ENCODE peak calls at places on chromosomes 1 and 21, in six cellular contexts. C is stimulated activated CD8-positive, alpha-beta memory T cell treated with anti-CD3 and anti-CD28 coated beads, Interleukin-2, amount 100 ng/mL, for 1 hour; N is NCI-H1092; Z is GM23338; A is A549; U is RPMI8226. G is an unnamed sample.

GRCh38 chr1:217090073-217090911 is 367.1 kb upstream of the ESRRG start:
- DNase-seq in N (peak), Z (peak), A (no peak), C (no peak), U (peak), G (no peak)

GRCh38 chr1:5758859-5759578 is 233.2 kb downstream of the NPHP4 start:
- DNase-seq in C (no peak), Z (no peak), A (no peak), N (no peak), U (no peak), G (no peak)

GRCh38 chr1:229871078-229871676 is 195.9 kb upstream of the GALNT2 start:
- DNase-seq in C (no peak), Z (no peak), A (no peak), U (peak), N (no peak), G (no peak)

GRCh38 chr1:37746806-37747205 is 18.1 kb downstream of the EPHA10 start:
- DNase-seq in U (no peak), C (no peak), N (no peak), A (no peak), Z (no peak), G (no peak)

GRCh38 chr21:32256873-32257620 is 21.8 kb downstream of the MIS18A start:
- DNase-seq in Z (no peak), A (peak), N (peak), C (no peak), U (peak), G (peak)

GRCh38 chr1:161940866-161941591 is 82.6 kb downstream of the OLFML2B start:
- DNase-seq in A (no peak), N (no peak), C (no peak), U (no peak), Z (no peak), G (no peak)

GRCh38 chr1:194538453-194538852 is 1352.0 kb upstream of the B3GALT2 start:
- DNase-seq in U (no peak), A (no peak), C (no peak), N (no peak), Z (peak), G (no peak)

GRCh38 chr1:52707927-52708655 is 9.9 kb upstream of the COA7 start:
- DNase-seq in A (peak), C (no peak), U (no peak), N (no peak), Z (no peak), G (peak)

GRCh38 chr21:30257773-30258172 is 25.0 kb downstream of the KRTAP24-1 start:
- DNase-seq in Z (peak), U (peak), N (no peak), C (no peak), A (peak), G (peak)

GRCh38 chr1:14516974-14517812 is 81.3 kb upstream of the KAZN start:
- DNase-seq in C (no peak), A (no peak), U (no peak), N (no peak), Z (no peak), G (peak)

GRCh38 chr1:157653494-157653873 is 47.1 kb downstream of the FCRL3 start:
- DNase-seq in U (no peak), C (no peak), Z (no peak), N (no peak), A (no peak), G (no peak)

GRCh38 chr1:232627645-232628334 is 2.1 kb downstream of the SIPA1L2 start:
- DNase-seq in C (no peak), Z (peak), A (peak), U (peak), N (peak), G (no peak)

GRCh38 chr1:199010933-199011332 is 372.1 kb downstream of the PTPRC start:
- DNase-seq in C (no peak), Z (no peak), N (no peak), A (no peak), U (no peak), G (no peak)

GRCh38 chr1:244047739-244048565 is 3.1 kb upstream of the ZBTB18 start:
- DNase-seq in C (peak), U (peak), Z (peak), A (peak), N (peak), G (peak)

GRCh38 chr1:168792142-168792541 is 63.1 kb upstream of the DPT start:
- DNase-seq in C (no peak), U (no peak), A (no peak), N (no peak), Z (no peak), G (no peak)